ENCODE peak calls at places on chromosomes 11 and 22, in eight cellular contexts. S, V, T, J, G, I, C and A are unnamed samples.

GRCh38 chr22:22380098-22381030 is 128.2 kb downstream of the ZNF280B start:
- DNase-seq in S (no peak), V (no peak), T (no peak), J (no peak), G (no peak), I (no peak), C (no peak), A (no peak)

GRCh38 chr11:108498046-108498815 is at the start of gene POGLUT3:
- DNase-seq in S (peak; percentile 19), V (no peak), T (peak; percentile 60), J (peak; percentile 28), G (no peak), I (peak; percentile 29), C (peak; percentile 18), A (no peak)

GRCh38 chr11:7512525-7513209 is 1.1 kb upstream of the PPFIBP2 start:
- DNase-seq in S (no peak), V (no peak), T (peak; percentile 55), J (peak; percentile 76), G (peak; percentile 33), I (peak; percentile 73), C (no peak), A (peak; percentile 9)

GRCh38 chr11:77602385-77603105 is 12.8 kb downstream of the AQP11 start:
- DNase-seq in S (no peak), V (peak; percentile 95), T (peak; percentile 80), J (peak; percentile 89), G (peak; percentile 64), I (no peak), C (no peak), A (peak; percentile 70)

GRCh38 chr11:12269446-12270214 is 107.7 kb upstream of the PARVA start:
- DNase-seq in S (no peak), V (no peak), T (no peak), J (no peak), G (no peak), I (no peak), C (no peak), A (no peak)

GRCh38 chr11:48341466-48341865 is 16.7 kb downstream of the OR4C3 start:
- DNase-seq in S (no peak), V (no peak), T (no peak), J (no peak), G (no peak), I (no peak), C (no peak), A (no peak)

GRCh38 chr11:10973416-10973815 is 115.6 kb upstream of the ZBED5 start:
- DNase-seq in S (no peak), V (no peak), T (no peak), J (no peak), G (no peak), I (no peak), C (no peak), A (no peak)

GRCh38 chr11:72871089-72871488 is 56.9 kb downstream of the ATG16L2 start:
- DNase-seq in S (no peak), V (no peak), T (peak; percentile 62), J (peak; percentile 21), G (no peak), I (no peak), C (no peak), A (no peak)

GRCh38 chr22:39527481-39527961 is 5.0 kb downstream of the RPS19BP1 start:
- DNase-seq in S (no peak), V (peak; percentile 55), T (no peak), J (no peak), G (no peak), I (no peak), C (peak; percentile 69), A (no peak)

DNA sequence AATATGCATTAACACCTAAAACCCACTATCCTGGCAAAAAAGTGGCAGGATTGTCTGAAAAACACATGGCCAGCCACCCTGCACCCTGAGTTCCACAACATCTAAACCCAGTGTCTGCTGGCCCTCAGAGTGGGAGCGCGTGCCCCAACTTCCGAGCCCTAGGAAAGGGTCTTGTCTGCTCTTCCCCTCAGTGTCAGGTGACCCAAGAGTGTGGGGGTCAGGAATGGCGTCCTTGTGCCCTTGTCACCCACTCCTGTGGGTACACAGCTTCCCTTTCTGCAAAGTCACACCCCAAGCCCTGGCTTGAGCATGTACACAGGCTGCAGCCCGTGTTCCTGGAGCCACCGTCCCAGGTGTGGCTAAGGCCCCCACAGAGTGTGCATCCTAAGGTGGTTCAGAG is 67.6 kb downstream of the CDKN1C start:
- DNase-seq in S (no peak), V (no peak), T (no peak), J (no peak), G (no peak), I (no peak), C (no peak), A (no peak)
- H3K4me3 ChIP-seq in S (no peak overlapping the region), V (no peak overlapping the region), T (no peak overlapping the region), J (no peak overlapping the region), G (no peak overlapping the region), I (no peak overlapping the region), C (no peak overlapping the region), A (no peak overlapping the region)

GRCh38 chr11:15258433-15259350 is 144.0 kb downstream of the INSC start:
- DNase-seq in S (no peak), V (peak; percentile 53), T (peak; percentile 33), J (peak; percentile 16), G (no peak), I (no peak), C (no peak), A (peak; percentile 18)
- TF ChIP-seq CTCF in S (no peak), V (no peak), T (no peak), J (no peak), G (no peak), I (no peak), C (no peak), A (peak; percentile 38)

DNA sequence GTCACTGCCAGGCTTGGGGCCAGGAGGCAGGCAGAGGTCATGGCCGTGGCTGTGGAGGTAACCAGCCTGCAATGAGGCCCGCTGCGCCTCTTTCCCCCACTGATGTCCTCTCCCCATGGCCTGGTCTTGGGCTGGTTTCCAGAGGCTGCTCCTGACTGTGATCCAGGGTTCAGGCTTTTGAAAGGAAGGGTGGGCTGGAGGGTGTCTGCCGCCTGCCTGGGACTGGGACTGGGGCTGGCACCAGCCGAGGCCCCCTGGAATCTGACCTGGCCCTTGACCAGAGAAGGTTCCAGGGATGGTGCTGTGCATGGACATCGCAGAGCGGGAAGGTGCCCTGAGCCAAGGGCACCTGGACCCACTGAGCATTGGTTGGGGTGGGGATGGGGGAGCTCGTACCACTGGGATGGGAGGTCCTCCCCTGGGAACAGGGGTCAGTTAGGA is 59.6 kb upstream of the THY1 start:
- DNase-seq in S (no peak), V (no peak), T (no peak), J (no peak), G (no peak), I (no peak), C (no peak), A (no peak)
- H3K4me3 ChIP-seq in S (no peak overlapping the region), V (no peak overlapping the region), T (no peak overlapping the region), J (no peak overlapping the region), G (no peak overlapping the region), I (no peak overlapping the region), C (no peak overlapping the region), A (no peak overlapping the region)

GRCh38 chr11:36431429-36432092 is 78.5 kb downstream of the TRAF6 start:
- DNase-seq in S (no peak), V (peak; percentile 97), T (peak; percentile 96), J (peak; percentile 97), G (peak; percentile 88), I (no peak), C (no peak), A (peak; percentile 85)
- TF ChIP-seq CTCF in S (no peak), V (peak; percentile 44), T (no peak), J (peak; percentile 28), G (peak; percentile 40), I (no peak), C (peak; percentile 0), A (peak; percentile 41)

DNA sequence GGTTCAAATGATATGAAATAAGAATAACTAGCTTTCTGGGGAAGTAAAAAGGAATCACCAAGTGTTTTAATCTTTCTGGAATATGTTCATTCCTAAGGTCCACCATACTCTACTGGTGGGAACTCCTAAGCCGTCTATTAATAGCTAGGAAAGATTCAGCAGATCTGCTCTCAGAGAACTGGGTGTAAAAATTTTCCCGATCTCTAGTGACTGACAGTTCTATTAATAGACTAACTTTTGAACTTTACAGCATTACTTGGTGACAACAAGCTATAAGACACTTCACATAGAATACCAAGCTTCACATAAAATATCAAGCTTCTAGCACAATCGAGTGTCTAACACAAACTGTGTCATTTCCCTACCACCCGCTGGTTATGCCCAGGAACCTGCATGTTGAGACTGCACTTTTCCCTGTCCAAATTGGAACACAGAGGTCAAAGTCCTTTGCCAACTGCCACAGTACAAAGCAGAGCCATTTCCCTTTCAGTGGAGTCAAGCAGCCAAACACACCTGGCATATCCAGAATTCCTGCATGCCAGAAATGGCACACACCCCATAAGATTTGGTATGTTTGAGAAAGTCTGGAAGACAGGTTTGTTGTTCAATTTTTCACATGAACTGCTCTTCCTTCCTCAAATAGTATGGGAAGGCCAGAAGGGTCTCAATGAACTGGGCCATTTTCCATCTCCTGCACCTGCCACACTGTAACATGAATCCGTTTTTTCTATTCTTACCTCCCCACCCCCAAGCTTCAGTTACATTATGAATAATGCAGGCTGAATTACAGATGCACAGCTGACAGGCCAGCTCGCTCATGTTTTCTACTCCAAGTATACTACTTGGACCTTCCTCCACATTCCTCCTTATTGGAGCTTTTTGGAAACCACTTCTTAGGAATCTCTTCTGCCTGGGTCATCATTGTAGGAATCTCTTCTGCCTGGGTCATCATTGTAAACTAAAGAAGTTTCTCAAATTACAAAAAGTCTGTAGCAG is 3.7 kb downstream of the OSBP start:
- DNase-seq in S (no peak), V (no peak), T (no peak), J (peak; percentile 28), G (no peak), I (no peak), C (no peak), A (no peak)
- H3K4me3 ChIP-seq in S (no peak overlapping the region), V (no peak overlapping the region), T (no peak overlapping the region), J (no peak overlapping the region), G (no peak overlapping the region), I (no peak overlapping the region), C (no peak overlapping the region), A (no peak overlapping the region)

DNA sequence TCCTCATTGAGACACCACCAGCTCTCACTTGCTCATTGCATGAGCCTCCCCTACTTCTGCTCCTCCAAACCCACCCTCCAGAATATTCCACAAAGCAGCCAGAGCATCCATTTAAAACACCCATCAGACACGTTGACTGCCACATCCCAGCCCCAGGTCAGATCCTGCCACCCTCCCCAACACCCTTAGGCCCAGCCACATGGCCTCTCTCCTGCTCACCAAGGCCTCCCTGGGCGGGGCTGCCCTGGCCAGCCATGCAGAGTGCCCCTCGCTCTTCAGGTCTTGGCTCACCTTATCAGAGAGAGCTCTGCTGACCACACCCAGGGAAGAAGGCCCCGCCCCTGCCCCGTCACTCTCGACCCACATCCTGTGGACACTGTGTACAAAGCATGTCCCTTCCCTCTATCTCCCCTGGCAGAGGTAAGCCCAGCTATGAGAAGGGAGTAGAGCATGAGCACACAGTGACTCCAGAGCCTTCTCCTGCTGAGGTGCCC is 106.8 kb downstream of the MICAL3 start:
- DNase-seq in S (no peak), V (peak; percentile 45), T (no peak), J (no peak), G (no peak), I (no peak), C (no peak), A (no peak)
- TF ChIP-seq CTCF in S (no peak), V (no peak), T (no peak), J (no peak), G (no peak), I (no peak), C (no peak), A (no peak)